ENCODE peak calls at places on chromosome 18, in ten cellular contexts. One of them, this sample, is unnamed.

GRCh38 chr18:76354348-76354747 is 140.7 kb downstream of the ZNF516 start:
- DNase-seq in colonic mucosa: no peak
- DNase-seq in heart right ventricle: no peak
- DNase-seq in heart left ventricle: no peak
- DNase-seq in fibroblast of mammary gland: peak; percentile 83
- DNase-seq in activated B cell treated with CpG ODN at 0.5 μM for 24 hours: no peak
- DNase-seq in A549: no peak
- DNase-seq in CD4-positive, alpha-beta T cell: no peak
- DNase-seq in choroid plexus epithelial cell: peak; percentile 48
- DNase-seq in endodermal cell: no peak
- DNase-seq in this sample: no peak

GRCh38 chr18:59690216-59691045 is 6.8 kb downstream of the CCBE1 start:
- DNase-seq in fibroblast of mammary gland: peak; percentile 45
- DNase-seq in activated B cell treated with CpG ODN at 0.5 μM for 24 hours: no peak
- DNase-seq in heart right ventricle: no peak
- DNase-seq in choroid plexus epithelial cell: no peak
- DNase-seq in heart left ventricle: no peak
- DNase-seq in CD4-positive, alpha-beta T cell: no peak
- DNase-seq in endodermal cell: peak; percentile 77
- DNase-seq in colonic mucosa: no peak
- DNase-seq in A549: no peak
- DNase-seq in this sample: no peak

GRCh38 chr18:36464126-36464651 is 166.7 kb downstream of the FHOD3 start:
- DNase-seq in endodermal cell: no peak
- DNase-seq in A549: no peak
- DNase-seq in fibroblast of mammary gland: no peak
- DNase-seq in colonic mucosa: no peak
- DNase-seq in CD4-positive, alpha-beta T cell: no peak
- DNase-seq in heart right ventricle: no peak
- DNase-seq in heart left ventricle: no peak
- DNase-seq in choroid plexus epithelial cell: no peak
- DNase-seq in activated B cell treated with CpG ODN at 0.5 μM for 24 hours: no peak
- DNase-seq in this sample: no peak

GRCh38 chr18:77524909-77525308 is 275.3 kb downstream of the GALR1 start:
- DNase-seq in heart right ventricle: no peak
- DNase-seq in CD4-positive, alpha-beta T cell: no peak
- DNase-seq in activated B cell treated with CpG ODN at 0.5 μM for 24 hours: no peak
- DNase-seq in endodermal cell: no peak
- DNase-seq in choroid plexus epithelial cell: no peak
- DNase-seq in fibroblast of mammary gland: no peak
- DNase-seq in colonic mucosa: no peak
- DNase-seq in heart left ventricle: no peak
- DNase-seq in A549: no peak
- DNase-seq in this sample: no peak

GRCh38 chr18:12768622-12769021 is 65.8 kb downstream of the PSMG2 start:
- DNase-seq in colonic mucosa: no peak
- DNase-seq in endodermal cell: no peak
- DNase-seq in choroid plexus epithelial cell: peak; percentile 39
- DNase-seq in fibroblast of mammary gland: peak; percentile 61
- DNase-seq in heart right ventricle: no peak
- DNase-seq in heart left ventricle: no peak
- DNase-seq in activated B cell treated with CpG ODN at 0.5 μM for 24 hours: no peak
- DNase-seq in A549: no peak
- DNase-seq in CD4-positive, alpha-beta T cell: no peak
- DNase-seq in this sample: no peak

GRCh38 chr18:67788315-67788714 is 271.8 kb upstream of the DSEL start:
- DNase-seq in heart right ventricle: no peak
- DNase-seq in choroid plexus epithelial cell: no peak
- DNase-seq in fibroblast of mammary gland: no peak
- DNase-seq in A549: no peak
- DNase-seq in endodermal cell: no peak
- DNase-seq in activated B cell treated with CpG ODN at 0.5 μM for 24 hours: no peak
- DNase-seq in colonic mucosa: no peak
- DNase-seq in heart left ventricle: no peak
- DNase-seq in CD4-positive, alpha-beta T cell: no peak
- DNase-seq in this sample: no peak

GRCh38 chr18:63823516-63824219 is 48.5 kb downstream of the SERPINB7 start:
- DNase-seq in fibroblast of mammary gland: peak; percentile 22
- DNase-seq in CD4-positive, alpha-beta T cell: no peak
- DNase-seq in endodermal cell: peak; percentile 59
- DNase-seq in heart right ventricle: peak; percentile 16
- DNase-seq in colonic mucosa: peak; percentile 31
- DNase-seq in choroid plexus epithelial cell: peak; percentile 24
- DNase-seq in A549: no peak
- DNase-seq in heart left ventricle: no peak
- DNase-seq in activated B cell treated with CpG ODN at 0.5 μM for 24 hours: no peak
- DNase-seq in this sample: peak; percentile 61

GRCh38 chr18:50678651-50679415 is 118.9 kb downstream of the MAPK4 start:
- DNase-seq in heart left ventricle: no peak
- DNase-seq in endodermal cell: peak; percentile 24
- DNase-seq in colonic mucosa: no peak
- DNase-seq in CD4-positive, alpha-beta T cell: no peak
- DNase-seq in heart right ventricle: no peak
- DNase-seq in choroid plexus epithelial cell: no peak
- DNase-seq in activated B cell treated with CpG ODN at 0.5 μM for 24 hours: no peak
- DNase-seq in fibroblast of mammary gland: no peak
- DNase-seq in A549: no peak
- DNase-seq in this sample: no peak

GRCh38 chr18:2657788-2658458 is 2.4 kb downstream of the SMCHD1 start:
- DNase-seq in colonic mucosa: no peak
- DNase-seq in activated B cell treated with CpG ODN at 0.5 μM for 24 hours: no peak
- DNase-seq in endodermal cell: no peak
- DNase-seq in heart left ventricle: no peak
- DNase-seq in CD4-positive, alpha-beta T cell: no peak
- DNase-seq in fibroblast of mammary gland: peak; percentile 76
- DNase-seq in heart right ventricle: no peak
- DNase-seq in A549: no peak
- DNase-seq in choroid plexus epithelial cell: peak; percentile 88
- DNase-seq in this sample: peak; percentile 50

GRCh38 chr18:2903006-2903405 is 56.2 kb downstream of the EMILIN2 start:
- DNase-seq in A549: no peak
- DNase-seq in activated B cell treated with CpG ODN at 0.5 μM for 24 hours: no peak
- DNase-seq in heart left ventricle: no peak
- DNase-seq in colonic mucosa: peak; percentile 69
- DNase-seq in CD4-positive, alpha-beta T cell: no peak
- DNase-seq in choroid plexus epithelial cell: peak; percentile 82
- DNase-seq in fibroblast of mammary gland: peak; percentile 85
- DNase-seq in endodermal cell: no peak
- DNase-seq in heart right ventricle: peak; percentile 70
- DNase-seq in this sample: no peak

GRCh38 chr18:24632158-24632988 is 171.9 kb downstream of the HRH4 start:
- DNase-seq in A549: no peak
- DNase-seq in fibroblast of mammary gland: no peak
- DNase-seq in heart right ventricle: no peak
- DNase-seq in CD4-positive, alpha-beta T cell: no peak
- DNase-seq in choroid plexus epithelial cell: no peak
- DNase-seq in endodermal cell: no peak
- DNase-seq in activated B cell treated with CpG ODN at 0.5 μM for 24 hours: no peak
- DNase-seq in colonic mucosa: no peak
- DNase-seq in heart left ventricle: no peak
- DNase-seq in this sample: no peak

GRCh38 chr18:24630346-24630880 is 170.0 kb downstream of the HRH4 start:
- DNase-seq in endodermal cell: no peak
- DNase-seq in colonic mucosa: no peak
- DNase-seq in CD4-positive, alpha-beta T cell: no peak
- DNase-seq in choroid plexus epithelial cell: no peak
- DNase-seq in A549: no peak
- DNase-seq in activated B cell treated with CpG ODN at 0.5 μM for 24 hours: no peak
- DNase-seq in fibroblast of mammary gland: no peak
- DNase-seq in heart left ventricle: no peak
- DNase-seq in heart right ventricle: no peak
- DNase-seq in this sample: no peak

GRCh38 chr18:24633121-24633520 is 172.7 kb downstream of the HRH4 start:
- DNase-seq in fibroblast of mammary gland: peak; percentile 70
- DNase-seq in CD4-positive, alpha-beta T cell: no peak
- DNase-seq in colonic mucosa: no peak
- DNase-seq in endodermal cell: no peak
- DNase-seq in activated B cell treated with CpG ODN at 0.5 μM for 24 hours: no peak
- DNase-seq in choroid plexus epithelial cell: no peak
- DNase-seq in A549: no peak
- DNase-seq in heart left ventricle: no peak
- DNase-seq in heart right ventricle: no peak
- DNase-seq in this sample: no peak

GRCh38 chr18:24629926-24630325 is 169.5 kb downstream of the HRH4 start:
- DNase-seq in colonic mucosa: no peak
- DNase-seq in heart left ventricle: no peak
- DNase-seq in heart right ventricle: no peak
- DNase-seq in A549: no peak
- DNase-seq in CD4-positive, alpha-beta T cell: no peak
- DNase-seq in endodermal cell: no peak
- DNase-seq in choroid plexus epithelial cell: no peak
- DNase-seq in activated B cell treated with CpG ODN at 0.5 μM for 24 hours: no peak
- DNase-seq in fibroblast of mammary gland: no peak
- DNase-seq in this sample: no peak

DNA sequence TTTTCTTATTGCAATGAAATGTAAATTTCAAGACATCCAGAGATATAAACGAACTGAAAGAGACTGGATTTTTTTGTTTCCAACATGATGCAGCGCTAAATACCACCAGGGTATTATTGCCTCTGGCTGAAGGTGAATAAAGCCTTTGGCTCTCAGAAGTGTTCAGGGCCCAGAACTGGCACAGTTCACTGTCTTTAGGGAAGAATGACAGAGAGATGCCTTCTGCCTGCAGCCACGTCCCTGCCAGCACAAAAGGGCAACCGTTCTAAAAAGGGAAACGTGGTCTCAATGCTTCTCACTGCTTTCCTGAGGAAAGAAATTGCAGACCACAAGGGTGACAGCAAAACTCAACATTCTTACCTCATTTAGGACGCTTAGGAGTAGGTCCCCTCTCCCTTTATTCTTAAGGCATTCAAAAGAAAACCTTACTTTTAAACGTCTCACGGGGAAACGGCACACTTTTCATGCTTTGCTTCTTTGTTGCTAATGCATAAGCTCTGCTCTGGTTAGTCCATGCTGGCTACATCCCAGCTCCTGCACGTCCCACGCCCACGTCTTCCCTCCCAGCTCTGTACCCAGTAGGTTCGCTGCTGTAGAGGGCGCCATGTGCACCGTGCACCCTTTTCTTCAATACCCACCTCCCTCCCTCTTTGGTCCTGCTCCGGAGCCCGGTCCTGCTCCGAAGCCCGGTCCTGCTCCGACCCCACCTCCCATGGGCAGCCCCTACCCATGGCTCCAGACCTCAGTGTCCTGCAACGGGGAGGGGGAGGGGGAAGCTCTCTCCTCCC is 171.0 kb downstream of the HRH4 start:
- DNase-seq in endodermal cell: peak; percentile 58
- DNase-seq in choroid plexus epithelial cell: no peak
- DNase-seq in activated B cell treated with CpG ODN at 0.5 μM for 24 hours: no peak
- DNase-seq in A549: no peak
- DNase-seq in CD4-positive, alpha-beta T cell: no peak
- DNase-seq in heart left ventricle: peak; percentile 57
- DNase-seq in colonic mucosa: no peak
- DNase-seq in heart right ventricle: peak; percentile 12
- DNase-seq in fibroblast of mammary gland: peak; percentile 14
- DNase-seq in this sample: no peak
- TF ChIP-seq CTCF in endodermal cell: peak; percentile 52
- TF ChIP-seq CTCF in choroid plexus epithelial cell: no peak
- TF ChIP-seq CTCF in activated B cell treated with CpG ODN at 0.5 μM for 24 hours: no peak
- TF ChIP-seq CTCF in A549: no peak
- TF ChIP-seq CTCF in CD4-positive, alpha-beta T cell: no peak
- TF ChIP-seq CTCF in heart left ventricle: no peak
- TF ChIP-seq CTCF in colonic mucosa: no peak
- TF ChIP-seq CTCF in heart right ventricle: no peak
- TF ChIP-seq CTCF in fibroblast of mammary gland: no peak
- TF ChIP-seq CTCF in this sample: no peak

DNA sequence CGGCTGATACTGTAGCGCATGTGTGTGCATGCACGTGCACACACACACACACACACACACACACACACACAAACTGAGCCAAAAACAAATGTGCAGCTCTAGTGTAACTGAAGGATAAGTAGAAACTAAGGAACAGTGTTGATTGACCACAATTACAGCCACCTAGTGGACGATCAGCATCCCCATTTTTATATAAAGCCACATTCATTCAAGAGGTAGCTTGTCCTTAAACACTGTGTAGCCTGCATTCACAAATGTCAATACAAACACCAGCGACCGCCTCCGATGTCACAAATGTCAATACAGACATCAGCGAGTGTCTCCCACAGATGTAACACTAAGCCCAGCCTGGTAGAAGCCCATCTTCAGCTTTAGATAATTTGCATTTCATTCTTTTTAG is 167.4 kb downstream of the PTGR3 start:
- DNase-seq in colonic mucosa: no peak
- DNase-seq in endodermal cell: no peak
- DNase-seq in A549: peak; percentile 15
- DNase-seq in choroid plexus epithelial cell: peak; percentile 61
- DNase-seq in CD4-positive, alpha-beta T cell: no peak
- DNase-seq in activated B cell treated with CpG ODN at 0.5 μM for 24 hours: no peak
- DNase-seq in fibroblast of mammary gland: peak; percentile 49
- DNase-seq in heart left ventricle: no peak
- DNase-seq in heart right ventricle: no peak
- DNase-seq in this sample: no peak
- TF ChIP-seq CTCF in colonic mucosa: peak; percentile 33
- TF ChIP-seq CTCF in endodermal cell: peak; percentile 74
- TF ChIP-seq CTCF in A549: peak; percentile 36
- TF ChIP-seq CTCF in choroid plexus epithelial cell: peak; percentile 63
- TF ChIP-seq CTCF in CD4-positive, alpha-beta T cell: no peak
- TF ChIP-seq CTCF in activated B cell treated with CpG ODN at 0.5 μM for 24 hours: no peak
- TF ChIP-seq CTCF in fibroblast of mammary gland: peak; percentile 51
- TF ChIP-seq CTCF in heart left ventricle: peak; percentile 22
- TF ChIP-seq CTCF in heart right ventricle: no peak
- TF ChIP-seq CTCF in this sample: peak; percentile 29

DNA sequence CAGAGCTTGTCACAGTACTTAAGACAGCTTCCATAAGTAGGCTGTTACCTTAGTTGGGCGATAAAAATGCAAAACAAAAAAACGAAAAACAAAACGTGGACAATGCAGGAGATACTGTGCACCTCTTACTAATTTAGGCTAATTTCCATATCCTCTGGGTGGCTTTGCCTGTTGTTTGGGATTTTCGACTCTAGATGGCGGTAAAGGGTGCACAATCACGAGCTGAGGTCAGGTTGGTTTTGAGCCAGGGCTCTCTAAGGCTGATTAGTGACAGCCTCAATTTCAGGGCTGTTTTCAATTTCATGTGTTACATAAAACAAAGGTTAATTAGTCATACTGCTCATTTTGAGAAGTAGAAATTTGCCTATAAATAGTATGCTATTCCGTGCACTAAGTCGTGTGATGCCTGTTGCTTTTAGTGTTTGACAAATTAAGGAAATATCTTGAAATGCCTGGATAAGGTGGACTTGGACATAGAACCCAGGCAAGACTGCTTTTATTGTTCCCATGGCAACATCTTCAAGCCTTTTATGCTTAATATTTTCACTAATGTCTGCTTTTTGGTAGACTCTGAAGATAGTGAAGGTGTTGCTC is 493.1 kb downstream of the SOCS6 start:
- DNase-seq in heart right ventricle: no peak
- DNase-seq in fibroblast of mammary gland: peak; percentile 50
- DNase-seq in activated B cell treated with CpG ODN at 0.5 μM for 24 hours: no peak
- DNase-seq in A549: peak; percentile 7
- DNase-seq in endodermal cell: peak; percentile 92
- DNase-seq in CD4-positive, alpha-beta T cell: peak; percentile 61
- DNase-seq in colonic mucosa: peak; percentile 52
- DNase-seq in heart left ventricle: no peak
- DNase-seq in choroid plexus epithelial cell: peak; percentile 60
- DNase-seq in this sample: no peak
- TF ChIP-seq CTCF in heart right ventricle: peak; percentile 39
- TF ChIP-seq CTCF in fibroblast of mammary gland: peak; percentile 74
- TF ChIP-seq CTCF in activated B cell treated with CpG ODN at 0.5 μM for 24 hours: no peak
- TF ChIP-seq CTCF in A549: peak; percentile 46
- TF ChIP-seq CTCF in endodermal cell: peak; percentile 91
- TF ChIP-seq CTCF in CD4-positive, alpha-beta T cell: peak; percentile 66
- TF ChIP-seq CTCF in colonic mucosa: peak; percentile 49
- TF ChIP-seq CTCF in heart left ventricle: peak; percentile 54
- TF ChIP-seq CTCF in choroid plexus epithelial cell: peak; percentile 80
- TF ChIP-seq CTCF in this sample: no peak

GRCh38 chr18:68843467-68844089 is 45.7 kb downstream of the CCDC102B start:
- DNase-seq in A549: no peak
- DNase-seq in activated B cell treated with CpG ODN at 0.5 μM for 24 hours: no peak
- DNase-seq in colonic mucosa: no peak
- DNase-seq in heart right ventricle: no peak
- DNase-seq in choroid plexus epithelial cell: peak; percentile 25
- DNase-seq in endodermal cell: no peak
- DNase-seq in fibroblast of mammary gland: peak; percentile 23
- DNase-seq in heart left ventricle: no peak
- DNase-seq in CD4-positive, alpha-beta T cell: no peak
- DNase-seq in this sample: no peak
- TF ChIP-seq CTCF in A549: no peak
- TF ChIP-seq CTCF in activated B cell treated with CpG ODN at 0.5 μM for 24 hours: no peak
- TF ChIP-seq CTCF in colonic mucosa: no peak
- TF ChIP-seq CTCF in heart right ventricle: no peak
- TF ChIP-seq CTCF in choroid plexus epithelial cell: peak; percentile 43
- TF ChIP-seq CTCF in endodermal cell: peak; percentile 18
- TF ChIP-seq CTCF in fibroblast of mammary gland: peak; percentile 35
- TF ChIP-seq CTCF in heart left ventricle: peak; percentile 8
- TF ChIP-seq CTCF in CD4-positive, alpha-beta T cell: no peak
- TF ChIP-seq CTCF in this sample: no peak

This sample was measured in AG04449.